ENCODE peak calls at places on chromosome X, in eight cellular contexts. V is ovary; W is immature natural killer cell; C is CD4-positive, alpha-beta memory T cell; G is lower leg skin; Z is WTC11; B is adipocyte; S is HS-5. N is an unnamed sample.
A peak's percentile ranks its signal among the peaks of the same experiment; 100 is the strongest.

GRCh38 chrX:10326578-10326977 is 169.8 kb downstream of the CLCN4 start:
- DNase-seq in S (no peak), Z (no peak), C (no peak), V (no peak), B (peak; percentile 55), W (no peak), G (no peak), N (peak; percentile 55)

GRCh38 chrX:49884290-49884862 is 5.1 kb downstream of the USP27X start:
- DNase-seq in W (peak; percentile 38), S (no peak), B (peak; percentile 62), V (peak; percentile 64), G (peak; percentile 92), C (peak; percentile 61), Z (peak; percentile 73), N (peak; percentile 53)

GRCh38 chrX:119427024-119427794 is 28.1 kb downstream of the SLC25A43 start:
- DNase-seq in C (no peak), V (no peak), S (no peak), W (peak; percentile 32), B (no peak), Z (no peak), G (no peak), N (peak; percentile 67)

GRCh38 chrX:40144576-40144975 is 46.8 kb upstream of the BCOR start:
- DNase-seq in G (no peak), B (no peak), V (no peak), W (no peak), S (no peak), Z (peak; percentile 24), C (no peak), N (no peak)

GRCh38 chrX:24085133-24085532 is 30.4 kb downstream of the EIF2S3 start:
- DNase-seq in S (no peak), C (no peak), G (no peak), W (no peak), Z (no peak), V (no peak), B (no peak), N (no peak)

GRCh38 chrX:74437530-74437929 is 16.2 kb downstream of the SLC16A2 start:
- DNase-seq in G (no peak), W (no peak), Z (no peak), C (no peak), V (no peak), B (no peak), S (no peak), N (no peak)

GRCh38 chrX:101219116-101219839 is at the start of gene DRP2:
- DNase-seq in S (no peak), G (no peak), Z (no peak), W (no peak), B (peak; percentile 34), C (no peak), V (no peak), N (peak; percentile 28)

GRCh38 chrX:107827852-107828251 is 2.2 kb downstream of the MID2 start:
- DNase-seq in Z (no peak), G (no peak), V (no peak), B (no peak), S (no peak), W (no peak), C (no peak), N (no peak)

GRCh38 chrX:37644381-37645305 is 40.9 kb upstream of the XK start:
- DNase-seq in Z (no peak), W (no peak), V (no peak), B (no peak), C (no peak), G (no peak), S (no peak), N (peak; percentile 3)

GRCh38 chrX:10010686-10011085 is 43.5 kb downstream of the CLDN34 start:
- DNase-seq in B (peak; percentile 74), S (no peak), V (no peak), C (no peak), G (no peak), Z (no peak), W (no peak), N (peak; percentile 47)

GRCh38 chrX:39631275-39631674 is 466.5 kb downstream of the BCOR start:
- DNase-seq in W (no peak), V (no peak), C (no peak), Z (no peak), G (no peak), B (no peak), S (no peak), N (no peak)

GRCh38 chrX:151970661-151971060 is 3.8 kb downstream of the GABRE start:
- DNase-seq in G (peak; percentile 95), B (peak; percentile 67), V (peak; percentile 56), C (no peak), S (peak; percentile 72), Z (no peak), W (no peak), N (peak; percentile 91)

GRCh38 chrX:71909956-71910355 is 689 bp upstream of the NHSL2 start:
- DNase-seq in Z (peak; percentile 56), C (no peak), V (no peak), G (no peak), S (no peak), B (peak; percentile 55), W (no peak), N (no peak)

GRCh38 chrX:153968754-153969124 is 2.9 kb downstream of the HCFC1 start:
- DNase-seq in G (no peak), B (peak; percentile 33), W (no peak), Z (no peak), C (peak; percentile 69), S (no peak), V (no peak), N (no peak)

GRCh38 chrX:106050054-106050453 is 11.5 kb upstream of the SERPINA7 start:
- DNase-seq in Z (no peak), C (no peak), W (no peak), B (no peak), G (no peak), V (no peak), S (no peak), N (no peak)

GRCh38 chrX:15384304-15384703 is at the start of gene VEGFD:
- DNase-seq in B (peak; percentile 67), G (no peak), V (no peak), Z (no peak), S (no peak), C (no peak), W (no peak), N (peak; percentile 14)

GRCh38 chrX:136691028-136691809 is 43.3 kb downstream of the CD40LG start:
- DNase-seq in B (no peak), C (peak; percentile 39), W (no peak), Z (no peak), G (no peak), S (no peak), V (no peak), N (no peak)

GRCh38 chrX:150715180-150715579 is 22.0 kb downstream of the MTMR1 start:
- DNase-seq in W (no peak), S (no peak), B (no peak), Z (no peak), C (no peak), G (no peak), V (no peak), N (no peak)

GRCh38 chrX:129939986-129940385 is 34.0 kb downstream of the UTP14A start:
- DNase-seq in W (no peak), S (no peak), Z (no peak), V (no peak), B (no peak), C (no peak), G (no peak), N (no peak)

GRCh38 chrX:20252392-20253231 is 14.1 kb downstream of the RPS6KA3 start:
- DNase-seq in Z (peak; percentile 66), B (peak; percentile 62), V (no peak), G (peak; percentile 91), W (peak; percentile 66), S (no peak), C (peak; percentile 82), N (peak; percentile 56)

GRCh38 chrX:140040397-140040796 is 75.1 kb upstream of the CXorf66 start:
- DNase-seq in C (no peak), B (no peak), G (no peak), Z (no peak), W (no peak), S (peak; percentile 39), V (no peak), N (peak; percentile 80)

GRCh38 chrX:73214366-73215094 is at the start of gene NAP1L2:
- DNase-seq in B (peak; percentile 8), G (peak; percentile 84), V (peak; percentile 48), C (peak; percentile 70), Z (peak; percentile 35), S (no peak), W (peak; percentile 54), N (peak; percentile 37)